ENCODE peak calls at places on chromosomes 12 and 14, in six cellular contexts. Z is left ventricle myocardium inferior; H is CD4-positive, alpha-beta memory T cell; L is Peyer's patch; K is thyroid gland; X is psoas muscle. M is an unnamed sample.

GRCh38 chr14:96920023-96920422 is 122.8 kb downstream of the VRK1 start:
- DNase-seq in K (no peak), X (no peak), L (no peak), Z (no peak), H (no peak), M (no peak)

GRCh38 chr12:121522962-121523361 is 57.9 kb downstream of the KDM2B start:
- DNase-seq in H (no peak), X (no peak), L (peak; percentile 54), Z (no peak), K (no peak), M (no peak)

GRCh38 chr12:116373610-116374606 is 96.4 kb upstream of the MED13L start:
- DNase-seq in L (no peak), K (no peak), H (no peak), Z (no peak), X (no peak), M (no peak)

GRCh38 chr12:80778005-80778541 is 61.4 kb downstream of the MYF5 start:
- DNase-seq in H (no peak), X (no peak), Z (peak; percentile 31), L (peak; percentile 15), K (peak; percentile 85), M (no peak)

GRCh38 chr12:113474635-113475436 is 3.2 kb upstream of the LHX5 start:
- DNase-seq in L (no peak), H (no peak), Z (no peak), K (no peak), X (no peak), M (no peak)

GRCh38 chr12:3833670-3834310 is 39.4 kb downstream of the PARP11 start:
- DNase-seq in K (peak; percentile 58), X (no peak), H (no peak), Z (no peak), L (no peak), M (no peak)

GRCh38 chr12:6285063-6285477 is 25.4 kb upstream of the PLEKHG6 start:
- DNase-seq in Z (no peak), X (peak; percentile 69), H (peak; percentile 56), L (peak; percentile 34), K (peak; percentile 59), M (peak; percentile 62)

GRCh38 chr12:122203301-122203967 is at the start of gene B3GNT4:
- DNase-seq in L (peak; percentile 69), K (peak; percentile 72), Z (peak; percentile 51), X (peak; percentile 71), H (peak; percentile 69), M (peak; percentile 77)

GRCh38 chr14:22472935-22473854 is 115.8 kb downstream of the DAD1 start:
- DNase-seq in K (peak; percentile 53), H (no peak), Z (no peak), L (peak; percentile 65), X (no peak), M (no peak)

GRCh38 chr14:63874223-63874622 is 21.4 kb downstream of the SYNE2 start:
- DNase-seq in H (no peak), L (no peak), K (no peak), Z (no peak), X (no peak), M (no peak)

GRCh38 chr12:25775968-25776367 is 182.5 kb upstream of the RASSF8 start:
- DNase-seq in X (no peak), L (no peak), Z (no peak), H (no peak), K (no peak), M (no peak)

GRCh38 chr12:25051583-25052190 is 102.8 kb upstream of the BCAT1 start:
- DNase-seq in H (peak; percentile 88), L (peak; percentile 73), Z (no peak), X (no peak), K (no peak), M (peak; percentile 47)

GRCh38 chr12:100295764-100296555 is 29.0 kb downstream of the SCYL2 start:
- DNase-seq in H (no peak), L (no peak), K (no peak), X (no peak), Z (no peak), M (no peak)

GRCh38 chr12:122121341-122122192 is 43.0 kb downstream of the MLXIP start:
- DNase-seq in H (no peak), L (no peak), X (no peak), Z (peak; percentile 6), K (peak; percentile 47), M (peak; percentile 39)

GRCh38 chr14:104118006-104118844 is 20.2 kb upstream of the KIF26A start:
- DNase-seq in L (no peak), Z (peak; percentile 3), K (peak; percentile 2), H (no peak), X (peak; percentile 38), M (no peak)

GRCh38 chr12:6178981-6179761 is 21.0 kb upstream of the CD9 start:
- DNase-seq in L (no peak), X (no peak), H (no peak), Z (no peak), K (no peak), M (no peak)

GRCh38 chr12:1993341-1993740 is 10.9 kb downstream of the DCP1B start:
- DNase-seq in H (no peak), K (no peak), Z (no peak), L (no peak), X (no peak), M (no peak)

GRCh38 chr12:10361084-10361483 is 28.8 kb downstream of the KLRK1 start:
- DNase-seq in L (no peak), K (no peak), H (no peak), X (no peak), Z (no peak), M (no peak)

GRCh38 chr12:42756841-42757661 is 167.5 kb upstream of the PRICKLE1 start:
- DNase-seq in Z (no peak), H (no peak), L (no peak), X (no peak), K (no peak), M (no peak)

GRCh38 chr14:100004392-100004791 is 60.8 kb upstream of the EVL start:
- DNase-seq in L (no peak), H (no peak), Z (no peak), K (no peak), X (no peak), M (no peak)

GRCh38 chr12:103652808-103653207 is 65.7 kb downstream of the STAB2 start:
- DNase-seq in L (no peak), X (no peak), H (no peak), Z (no peak), K (no peak), M (no peak)

GRCh38 chr14:76473381-76474263 is 97.7 kb downstream of the ESRRB start:
- DNase-seq in X (peak; percentile 73), K (peak; percentile 57), Z (peak; percentile 49), L (no peak), H (no peak), M (no peak)

GRCh38 chr14:102215071-102215470 is 75.4 kb downstream of the WDR20 start:
- DNase-seq in K (peak; percentile 73), X (peak; percentile 55), Z (no peak), H (no peak), L (no peak), M (no peak)

GRCh38 chr14:67428501-67429031 is 16.6 kb upstream of the PLEK2 start:
- DNase-seq in X (no peak), H (no peak), Z (no peak), L (no peak), K (no peak), M (no peak)

GRCh38 chr14:68862954-68863594 is 70.2 kb upstream of the ZFP36L1 start:
- DNase-seq in X (peak; percentile 84), Z (peak; percentile 76), L (peak; percentile 47), K (peak; percentile 75), H (peak; percentile 53), M (peak; percentile 84)

GRCh38 chr14:64387232-64387737 is 868 bp upstream of the MTHFD1 start:
- DNase-seq in Z (no peak), H (no peak), K (no peak), X (no peak), L (no peak), M (no peak)

GRCh38 chr12:13897811-13898210 is 83.6 kb downstream of the GRIN2B start:
- DNase-seq in Z (no peak), H (no peak), X (no peak), K (no peak), L (no peak), M (no peak)

GRCh38 chr12:23028158-23028802 is 403.3 kb downstream of the ETNK1 start:
- DNase-seq in Z (no peak), K (no peak), H (no peak), X (no peak), L (no peak), M (no peak)

GRCh38 chr14:21924479-21924878 is 250.9 kb upstream of the OR4E1 start:
- DNase-seq in L (peak; percentile 83), Z (no peak), K (no peak), X (no peak), H (peak; percentile 72), M (no peak)

GRCh38 chr12:48988030-48988649 is 10.0 kb downstream of the WNT1 start:
- DNase-seq in L (peak; percentile 63), K (peak; percentile 61), X (peak; percentile 84), Z (no peak), H (peak; percentile 64), M (peak; percentile 78)

DNA sequence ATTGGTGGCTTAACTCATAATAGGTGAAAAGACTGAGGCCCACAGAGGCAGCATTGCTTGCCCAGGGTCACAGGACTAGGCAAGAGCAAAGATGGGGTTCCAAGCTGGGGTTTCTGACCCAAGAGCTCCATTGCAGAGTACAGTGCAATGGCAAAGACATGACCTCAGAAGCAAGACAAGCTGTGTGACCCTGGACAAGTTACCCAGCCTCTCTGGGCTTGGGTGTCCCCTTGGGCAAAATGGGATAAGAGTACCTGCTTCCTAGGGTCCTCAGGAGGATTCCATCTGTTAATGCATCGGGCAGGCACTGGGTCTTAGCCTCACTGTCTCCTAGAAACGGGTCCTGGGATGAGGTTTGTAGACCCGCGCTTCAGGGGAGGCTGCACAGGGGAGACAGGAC is 111.6 kb upstream of the NCOR2 start:
- DNase-seq in H (no peak), X (no peak), L (no peak), K (no peak), Z (no peak), M (no peak)
- H3K4me1 ChIP-seq in H (no peaks in the 10 kb centered on the region), X (peaks cover 42% of the 10 kb centered on the region), L (peaks cover 5% of the 10 kb centered on the region), K (peaks cover 8% of the 10 kb centered on the region), Z (peaks cover 67% of the 10 kb centered on the region), M (peaks cover 63% of the 10 kb centered on the region)

GRCh38 chr14:106141242-106142220 is 615.1 kb downstream of the TMEM121 start:
- DNase-seq in H (peak; percentile 30), K (no peak), Z (no peak), L (no peak), X (peak; percentile 46), M (no peak)
- H3K4me3 ChIP-seq in H (no peak overlapping the region), K (no peak overlapping the region), Z (no peak overlapping the region), L (no peak overlapping the region), X (no peak overlapping the region), M (no peak overlapping the region)

DNA sequence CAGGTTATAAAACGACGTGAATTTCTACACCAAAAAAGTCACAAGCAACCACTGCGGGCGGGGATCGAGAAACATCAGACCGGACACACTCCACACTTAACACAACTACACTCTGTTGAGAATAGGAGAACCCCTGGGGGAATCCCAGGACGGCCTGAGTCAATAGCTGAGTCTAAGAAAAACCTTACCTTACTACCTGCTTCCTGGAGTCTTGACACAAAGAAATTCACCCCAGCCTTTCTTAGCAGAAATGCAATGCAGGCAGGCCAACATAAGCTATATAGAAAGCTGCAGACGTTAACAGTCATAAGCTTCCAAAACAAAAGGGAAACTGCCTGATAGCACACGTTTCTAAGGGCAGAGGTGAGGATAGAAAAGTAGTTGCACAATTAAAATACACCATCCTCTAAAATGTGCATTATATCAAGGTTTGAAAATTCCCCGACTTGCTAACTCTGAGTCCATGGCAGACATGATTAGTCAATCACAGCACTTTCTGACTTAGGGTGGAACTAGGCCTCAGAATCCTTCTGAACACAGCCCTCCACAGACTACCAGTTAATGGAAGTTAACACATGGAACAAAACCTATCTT is 68.0 kb downstream of the CCDC88C start:
- DNase-seq in L (no peak), K (no peak), Z (no peak), X (no peak), H (peak; percentile 85), M (no peak)
- H3K36me3 ChIP-seq in L (no peaks in the 10 kb centered on the region), K (no peaks in the 10 kb centered on the region), Z (no peaks in the 10 kb centered on the region), X (no peaks in the 10 kb centered on the region), H (peaks cover 19% of the 10 kb centered on the region), M (no peaks in the 10 kb centered on the region)

GRCh38 chr14:54627325-54627717 is 60.4 kb downstream of the SAMD4A start:
- DNase-seq in X (no peak), L (no peak), Z (no peak), H (no peak), K (no peak), M (no peak)
- H3K4me1 ChIP-seq in X (peaks cover 66% of the 10 kb centered on the region), L (peaks cover 7% of the 10 kb centered on the region), Z (peaks cover 84% of the 10 kb centered on the region), H (peaks cover 52% of the 10 kb centered on the region), K (no peaks in the 10 kb centered on the region), M (peaks cover 57% of the 10 kb centered on the region)